ENCODE peak calls at places on chromosome 14, in five cellular contexts. V, D, M, W and R are unnamed samples.

GRCh38 chr14:60085085-60085484 is 6.6 kb upstream of the PCNX4 start:
- DNase-seq in M (no peak), D (no peak), V (no peak), W (no peak), R (no peak)

GRCh38 chr14:23017091-23017490 is 7.1 kb upstream of the C14orf93 start:
- DNase-seq in D (no peak), V (no peak), M (no peak), W (no peak), R (no peak)

GRCh38 chr14:70822706-70823185 is 13.4 kb upstream of the MAP3K9 start:
- DNase-seq in W (no peak), V (peak), D (no peak), M (no peak), R (peak)

GRCh38 chr14:95061317-95062093 is 95.8 kb downstream of the DICER1 start:
- DNase-seq in D (no peak), W (no peak), M (no peak), V (no peak), R (no peak)

GRCh38 chr14:42909659-42910058 is 1303.0 kb downstream of the LRFN5 start:
- DNase-seq in W (no peak), D (no peak), M (no peak), V (no peak), R (no peak)

GRCh38 chr14:103943673-103944072 is 1.3 kb upstream of the RD3L start:
- DNase-seq in M (no peak), D (no peak), V (no peak), W (no peak), R (no peak)

GRCh38 chr14:30264161-30264560 is 294.8 kb upstream of the G2E3 start:
- DNase-seq in M (no peak), W (no peak), V (no peak), D (no peak), R (no peak)

GRCh38 chr14:71202881-71203280 is 295.6 kb downstream of the PCNX1 start:
- DNase-seq in W (no peak), M (no peak), V (no peak), D (no peak), R (no peak)

GRCh38 chr14:49849213-49849847 is 3.3 kb downstream of the NEMF start:
- DNase-seq in D (no peak), W (no peak), V (no peak), M (no peak), R (no peak)

GRCh38 chr14:54606178-54606577 is 39.2 kb downstream of the SAMD4A start:
- DNase-seq in M (no peak), V (no peak), D (no peak), W (no peak), R (no peak)

GRCh38 chr14:91374897-91375747 is 42.5 kb downstream of the CCDC88C start:
- DNase-seq in D (no peak), W (no peak), M (no peak), V (no peak), R (no peak)

GRCh38 chr14:38211258-38211735 is 3.6 kb downstream of the SSTR1 start:
- DNase-seq in D (no peak), M (no peak), V (peak), W (no peak), R (no peak)

GRCh38 chr14:68816943-68817430 is 24.1 kb upstream of the ZFP36L1 start:
- DNase-seq in V (no peak), M (no peak), W (no peak), D (no peak), R (no peak)

GRCh38 chr14:103144085-103144484 is 20.8 kb downstream of the TNFAIP2 start:
- DNase-seq in W (no peak), D (no peak), M (no peak), V (no peak), R (peak)

DNA sequence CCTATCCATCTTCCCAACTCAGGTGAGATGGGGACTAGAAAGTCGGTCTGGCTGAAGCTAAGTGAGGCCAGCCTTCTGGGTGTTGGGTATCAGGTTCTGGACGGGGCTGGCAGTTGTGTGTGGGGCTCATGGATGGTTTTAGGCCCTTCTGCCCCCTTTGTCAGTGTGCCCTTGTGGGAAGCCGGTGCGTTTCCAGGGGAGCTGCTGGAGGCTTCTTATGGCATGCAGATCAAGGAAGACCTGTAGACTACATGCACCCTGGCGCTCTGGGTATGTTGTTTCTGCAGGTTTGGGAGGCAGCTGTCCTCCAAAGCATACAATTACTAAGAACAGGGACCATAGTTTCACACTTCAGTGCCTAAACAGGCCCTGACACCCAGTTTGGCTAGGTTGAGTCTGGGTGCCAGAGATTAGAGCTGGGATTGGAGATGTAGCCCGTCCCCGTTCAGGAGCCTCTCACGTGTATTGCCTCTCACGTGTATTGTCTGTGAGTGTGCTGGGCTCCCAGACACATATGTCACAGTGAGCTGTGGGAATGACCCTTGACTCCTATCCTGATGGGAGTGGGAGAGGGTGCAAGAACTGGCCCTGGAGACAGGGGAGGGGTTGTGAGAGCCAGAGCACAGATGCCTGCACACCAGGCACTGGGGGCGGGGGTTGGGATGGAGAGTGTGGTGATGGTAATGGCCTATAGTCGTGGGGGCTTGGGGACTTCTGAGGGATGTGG is 84.4 kb downstream of the SLC25A47 start:
- DNase-seq in D (no peak), V (no peak), W (no peak), M (no peak), R (no peak)
- TF ChIP-seq JUND in D (no peak), V (no peak), W (no peak), M (no peak), R (no peak)

DNA sequence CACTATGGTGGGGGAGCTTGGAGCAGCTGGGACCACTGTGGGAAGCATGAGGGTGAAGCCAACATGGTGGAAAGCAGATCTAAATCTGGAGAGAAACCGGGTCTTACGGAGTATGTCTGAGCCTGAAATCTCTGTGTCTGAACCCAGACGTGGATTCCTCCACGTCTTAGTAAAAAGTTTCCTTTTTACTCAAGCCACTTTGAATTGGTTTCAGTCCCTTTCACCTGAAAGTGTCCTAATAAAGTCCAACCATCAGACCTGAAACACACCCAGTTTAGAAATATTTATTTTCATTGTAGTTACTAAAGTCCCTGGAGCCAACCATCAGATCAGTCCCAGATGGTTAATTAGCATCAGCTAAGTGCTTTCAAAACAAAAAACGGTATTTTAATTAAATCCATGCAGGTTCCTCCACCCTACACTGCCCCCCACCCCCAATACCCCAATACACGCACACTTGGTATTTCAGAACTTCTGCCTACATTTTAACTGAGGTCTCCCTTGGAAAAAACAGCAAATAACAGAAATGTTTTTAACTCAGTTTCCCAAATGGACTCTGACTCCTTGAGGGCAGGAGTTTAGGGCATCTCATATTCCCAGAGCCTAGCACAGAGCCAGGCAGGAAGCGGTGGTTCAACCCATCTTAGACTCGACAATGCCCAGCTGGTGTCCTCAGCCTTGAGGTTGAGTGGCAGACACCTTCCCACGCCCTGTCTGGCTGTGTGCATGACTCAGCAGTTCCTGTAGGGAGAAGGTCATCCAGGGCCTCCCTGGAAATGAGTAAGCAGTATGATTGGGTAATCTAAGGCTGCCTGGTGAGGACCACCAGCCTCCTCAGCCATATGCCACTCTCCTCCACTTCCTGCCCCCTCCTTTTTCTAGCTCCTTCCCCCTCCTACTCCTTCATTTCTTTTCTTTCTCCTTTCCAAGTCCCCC is 175.8 kb downstream of the TTC8 start:
- DNase-seq in V (no peak), M (no peak), W (peak), D (peak), R (peak)
- TF ChIP-seq JUND in V (no peak), M (no peak), W (peak), D (no peak), R (no peak)

DNA sequence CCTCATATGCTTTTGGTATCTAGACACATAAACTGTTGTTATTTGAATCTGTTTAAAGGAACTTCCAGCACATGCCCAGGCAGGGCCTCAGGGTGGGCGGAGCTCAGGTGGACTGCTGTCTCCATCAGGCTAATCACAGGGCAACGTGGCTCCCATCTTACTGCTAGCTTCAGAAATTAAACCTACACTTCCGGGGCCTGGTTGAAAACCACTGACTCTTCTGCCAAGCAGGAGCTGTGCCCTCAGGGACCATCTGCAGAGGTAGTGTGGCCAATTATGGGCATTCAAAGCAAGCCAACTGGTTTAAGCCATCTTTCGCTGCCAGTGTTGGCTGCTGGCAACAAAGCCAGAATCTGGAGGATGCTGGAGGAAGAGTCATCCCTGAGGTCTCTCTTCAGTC is 97.5 kb downstream of the TMX1 start:
- DNase-seq in W (no peak), M (no peak), V (no peak), D (no peak), R (no peak)
- TF ChIP-seq JUND in W (no peak), M (no peak), V (no peak), D (no peak), R (no peak)

DNA sequence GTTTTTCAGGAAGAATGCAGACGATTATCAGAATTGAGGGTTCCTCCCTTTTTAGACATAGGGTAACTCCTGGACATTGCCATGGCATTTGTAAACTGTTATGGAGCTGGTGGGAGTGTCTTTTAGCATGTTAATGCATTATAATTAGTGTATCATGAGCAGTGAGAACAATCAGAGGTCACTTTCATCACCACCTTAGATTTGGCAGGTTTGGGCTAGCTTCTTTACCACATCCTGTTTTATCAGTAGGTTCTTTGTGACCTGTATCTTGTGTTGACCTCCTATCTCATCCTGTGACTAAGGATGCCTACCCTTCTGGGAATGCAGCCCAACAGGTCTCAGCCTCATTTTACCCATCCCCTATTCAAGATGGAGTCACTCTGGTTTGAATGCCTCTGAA is 728.6 kb downstream of the GALC start:
- DNase-seq in M (no peak), W (no peak), V (no peak), D (no peak), R (no peak)
- TF ChIP-seq JUND in M (no peak), W (no peak), V (no peak), D (no peak), R (no peak)

GRCh38 chr14:101476931-101477553 is 84.3 kb upstream of the DIO3 start:
- DNase-seq in W (peak), V (peak), M (no peak), D (peak), R (no peak)

GRCh38 chr14:101473795-101474562 is 87.3 kb upstream of the DIO3 start:
- DNase-seq in D (no peak), W (no peak), V (no peak), M (no peak), R (no peak)

GRCh38 chr14:101474563-101475467 is 86.5 kb upstream of the DIO3 start:
- DNase-seq in W (no peak), V (no peak), M (no peak), D (no peak), R (no peak)

GRCh38 chr14:101476258-101476930 is 84.9 kb upstream of the DIO3 start:
- DNase-seq in M (no peak), D (no peak), V (no peak), W (no peak), R (no peak)

GRCh38 chr14:101475468-101476257 is 85.6 kb upstream of the DIO3 start:
- DNase-seq in V (no peak), D (peak), W (no peak), M (no peak), R (no peak)
- TF ChIP-seq JUND in V (no peak), D (no peak), W (no peak), M (no peak), R (no peak)

GRCh38 chr14:97251423-97252155 is 454.4 kb downstream of the VRK1 start:
- DNase-seq in V (peak), M (no peak), D (no peak), W (no peak), R (no peak)
- TF ChIP-seq JUND in V (no peak), M (no peak), D (no peak), W (no peak), R (no peak)

GRCh38 chr14:44961730-44962572 is at the start of the genes KLHL28 and TOGARAM1:
- DNase-seq in M (peak), V (peak), W (peak), D (peak), R (peak)

GRCh38 chr14:44966601-44967336 is 4.8 kb downstream of the TOGARAM1 start:
- DNase-seq in W (no peak), M (no peak), V (no peak), D (no peak), R (no peak)

GRCh38 chr14:44961151-44961729 is 507 bp downstream of the KLHL28 start:
- DNase-seq in V (no peak), M (no peak), D (no peak), W (no peak), R (peak)

GRCh38 chr14:44962573-44963528 is 861 bp downstream of the TOGARAM1 start:
- DNase-seq in V (no peak), D (no peak), M (no peak), W (no peak), R (no peak)

GRCh38 chr14:44963775-44964380 is 1.9 kb downstream of the TOGARAM1 start:
- DNase-seq in D (peak), M (no peak), W (no peak), V (no peak), R (no peak)
- TF ChIP-seq JUND in D (no peak), M (no peak), W (no peak), V (no peak), R (no peak)

GRCh38 chr14:94003397-94003796 is 6.3 kb downstream of the CCDC197 start:
- DNase-seq in W (no peak), D (no peak), M (no peak), V (no peak), R (no peak)

GRCh38 chr14:94000267-94000666 is 3.2 kb downstream of the CCDC197 start:
- DNase-seq in M (no peak), V (no peak), W (no peak), D (no peak), R (no peak)

GRCh38 chr14:94000986-94001385 is 3.9 kb downstream of the CCDC197 start:
- DNase-seq in D (no peak), V (no peak), M (no peak), W (no peak), R (no peak)

GRCh38 chr14:93999573-93999972 is 2.5 kb downstream of the CCDC197 start:
- DNase-seq in W (no peak), M (no peak), V (no peak), D (no peak), R (peak)

GRCh38 chr14:94001501-94002396 is 4.6 kb downstream of the CCDC197 start:
- DNase-seq in D (peak), V (peak), W (peak), M (no peak), R (peak)
- TF ChIP-seq JUND in D (no peak), V (peak), W (no peak), M (no peak), R (no peak)

DNA sequence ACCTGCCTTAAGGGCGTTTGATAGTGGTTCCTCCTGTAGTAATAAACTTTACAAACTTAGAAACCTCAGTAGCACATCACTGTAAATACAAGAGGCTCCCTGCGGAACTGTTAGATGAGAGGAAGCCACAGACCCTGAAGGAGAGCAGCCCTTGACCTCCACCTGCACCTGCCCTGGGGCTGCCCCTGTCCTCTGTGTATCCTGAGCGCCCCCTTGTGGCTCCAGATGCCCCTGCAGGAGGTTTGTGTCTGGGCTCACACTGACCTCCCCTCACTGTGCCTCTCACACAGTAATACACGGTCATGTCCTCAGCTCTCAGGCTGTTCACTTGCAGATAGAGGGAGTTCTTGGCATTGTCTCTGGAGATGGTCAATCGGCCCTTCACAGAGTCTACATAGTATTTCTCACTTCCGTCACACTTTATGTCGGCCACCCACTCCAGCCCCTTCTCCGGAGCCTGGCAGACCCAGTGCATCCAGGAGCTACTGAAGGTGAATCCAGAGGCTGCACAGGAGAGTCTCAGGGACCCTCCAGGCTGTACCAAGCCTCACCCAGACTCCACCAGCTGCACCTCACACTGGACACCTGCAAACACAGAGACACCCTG is 1059.8 kb downstream of the TMEM121 start:
- DNase-seq in M (no peak), D (peak), V (peak), W (no peak), R (peak)
- TF ChIP-seq JUND in M (no peak), D (no peak), V (no peak), W (no peak), R (no peak)